ENCODE peak calls at places on chromosomes 7 and 10, in nine cellular contexts. S, X, R, O, I, D, C, L and H are unnamed samples.

GRCh38 chr7:158917818-158918217 is 61.5 kb downstream of the DYNC2I1 start:
- DNase-seq in X (no peak), C (peak; percentile 36), O (no peak), L (no peak), I (no peak), S (no peak), D (no peak), R (no peak), H (no peak)

GRCh38 chr10:47340613-47341170 is 7.5 kb upstream of the RBP3 start:
- DNase-seq in I (peak; percentile 60), C (peak; percentile 79), R (peak; percentile 45), O (no peak), S (no peak), D (peak; percentile 52), L (peak; percentile 62), X (peak; percentile 64), H (peak; percentile 43)

GRCh38 chr7:2242541-2243482 is 786 bp downstream of the NUDT1 start:
- DNase-seq in C (peak; percentile 62), I (peak; percentile 20), X (peak; percentile 29), L (no peak), O (no peak), D (no peak), R (peak; percentile 59), S (no peak), H (no peak)

GRCh38 chr7:75977741-75978140 is 16.7 kb downstream of the TMEM120A start:
- DNase-seq in X (no peak), C (no peak), O (no peak), I (no peak), R (no peak), D (peak; percentile 71), S (peak; percentile 76), L (no peak), H (no peak)

GRCh38 chr7:22394739-22395138 is 37.8 kb upstream of the RAPGEF5 start:
- DNase-seq in X (no peak), R (no peak), D (no peak), S (no peak), I (no peak), O (no peak), L (no peak), C (no peak), H (no peak)

GRCh38 chr7:5045558-5046396 is at the start of gene RBAK:
- DNase-seq in X (peak; percentile 88), S (peak; percentile 87), D (peak; percentile 95), O (peak; percentile 61), C (peak; percentile 98), I (peak; percentile 95), R (peak; percentile 98), L (peak; percentile 94), H (peak; percentile 94)

GRCh38 chr10:113425596-113425995 is 127.3 kb upstream of the HABP2 start:
- DNase-seq in L (no peak), D (no peak), R (no peak), I (no peak), O (no peak), S (no peak), C (no peak), X (peak; percentile 41), H (no peak)

GRCh38 chr7:2629740-2630681 is 1.8 kb upstream of the TTYH3 start:
- DNase-seq in I (peak; percentile 39), C (no peak), D (no peak), R (no peak), S (peak; percentile 77), X (peak; percentile 52), L (no peak), O (no peak), H (no peak)

GRCh38 chr7:74290590-74290950 is 1.4 kb downstream of the CLIP2 start:
- DNase-seq in R (no peak), O (no peak), D (no peak), S (no peak), L (no peak), X (no peak), I (no peak), C (no peak), H (no peak)
- H3K4me3 ChIP-seq in R (peak overlapping the region; percentile 74), O (peak overlapping the region; percentile 94), D (peak overlapping the region; percentile 89), S (peak overlapping the region; percentile 63), L (peak overlapping the region; percentile 15), X (peak overlapping the region; percentile 60), I (peak overlapping the region; percentile 96), C (peak overlapping the region; percentile 71), H (no peak overlapping the region)

GRCh38 chr7:100017875-100018274 is 2.5 kb downstream of the ZKSCAN1 start:
- DNase-seq in D (no peak), X (no peak), C (no peak), S (no peak), O (no peak), R (no peak), L (no peak), I (no peak), H (no peak)
- H3K4me3 ChIP-seq in D (no peak overlapping the region), X (no peak overlapping the region), C (no peak overlapping the region), S (no peak overlapping the region), O (no peak overlapping the region), R (no peak overlapping the region), L (no peak overlapping the region), I (no peak overlapping the region), H (no peak overlapping the region)

GRCh38 chr10:101781655-101781983 is 1.6 kb downstream of the NPM3 start:
- DNase-seq in O (no peak), R (no peak), C (peak; percentile 29), D (no peak), L (no peak), I (no peak), X (no peak), S (no peak), H (no peak)
- H3K4me3 ChIP-seq in O (no peak overlapping the region), R (peak overlapping the region; percentile 93), C (no peak overlapping the region), D (no peak overlapping the region), L (no peak overlapping the region), I (no peak overlapping the region), X (no peak overlapping the region), S (no peak overlapping the region), H (peak overlapping the region; percentile 97)

GRCh38 chr10:19801369-19801768 is 14.9 kb upstream of the PLXDC2 start:
- DNase-seq in I (no peak), X (no peak), R (no peak), S (no peak), L (no peak), D (no peak), O (no peak), C (no peak), H (no peak)
- H3K4me3 ChIP-seq in I (no peak overlapping the region), X (no peak overlapping the region), R (no peak overlapping the region), S (no peak overlapping the region), L (no peak overlapping the region), D (no peak overlapping the region), O (no peak overlapping the region), C (no peak overlapping the region), H (no peak overlapping the region)

DNA sequence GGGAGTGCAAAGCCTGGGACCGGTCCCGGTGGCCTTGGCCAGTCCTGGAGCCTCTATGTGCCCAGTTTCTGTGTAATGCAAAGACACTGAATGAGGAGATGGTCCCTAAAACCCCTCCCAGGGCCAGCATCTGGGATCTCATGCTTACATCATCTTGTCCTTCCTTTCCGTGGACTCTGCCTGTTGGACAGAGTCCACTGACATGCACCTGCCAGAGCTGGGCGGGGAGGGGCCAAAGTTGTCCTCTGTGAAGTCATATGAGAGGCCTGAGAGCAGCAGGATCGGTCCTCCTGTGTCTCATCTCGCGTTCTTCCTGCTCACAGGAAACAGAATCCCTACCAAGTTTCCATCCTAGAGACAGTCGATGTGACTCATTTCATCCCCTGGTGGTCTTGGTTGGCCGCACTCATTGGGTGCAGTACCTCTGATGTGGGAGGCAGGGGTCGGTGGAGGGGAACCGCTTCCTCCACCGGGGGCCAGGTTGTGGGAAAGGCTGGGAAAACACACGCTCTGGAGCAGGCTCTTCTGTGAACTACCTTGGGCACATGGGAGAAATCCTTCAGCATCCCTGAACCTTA is 389.6 kb upstream of the PODXL start:
- DNase-seq in X (no peak), I (no peak), L (no peak), S (no peak), R (no peak), O (no peak), D (no peak), C (peak; percentile 23), H (no peak)
- H3K4me3 ChIP-seq in X (no peak overlapping the region), I (no peak overlapping the region), L (no peak overlapping the region), S (no peak overlapping the region), R (no peak overlapping the region), O (no peak overlapping the region), D (peak overlapping the region; percentile 52), C (no peak overlapping the region), H (no peak overlapping the region)